ENCODE peak calls at places on chromosome 6, in six cellular contexts. One of them, this sample, is unnamed.

GRCh38 chr6:3301506-3301905 is 42.8 kb downstream of the PSMG4 start:
- DNase-seq in transverse colon: no peak
- DNase-seq in heart left ventricle: no peak
- DNase-seq in psoas muscle: peak; percentile 3
- DNase-seq in NCI-H774: no peak
- DNase-seq in HL-60: no peak
- DNase-seq in this sample: no peak

GRCh38 chr6:2857580-2858337 is 16.1 kb upstream of the SERPINB1 start:
- DNase-seq in transverse colon: peak; percentile 51
- DNase-seq in heart left ventricle: peak; percentile 75
- DNase-seq in psoas muscle: no peak
- DNase-seq in NCI-H774: no peak
- DNase-seq in HL-60: peak; percentile 11
- DNase-seq in this sample: peak; percentile 83

GRCh38 chr6:79231101-79231500 is 3.4 kb downstream of the HMGN3 start:
- DNase-seq in transverse colon: no peak
- DNase-seq in heart left ventricle: no peak
- DNase-seq in psoas muscle: no peak
- DNase-seq in NCI-H774: no peak
- DNase-seq in HL-60: no peak
- DNase-seq in this sample: no peak

GRCh38 chr6:46486186-46486585 is 5.1 kb downstream of the RCAN2 start:
- DNase-seq in transverse colon: no peak
- DNase-seq in heart left ventricle: no peak
- DNase-seq in psoas muscle: no peak
- DNase-seq in NCI-H774: no peak
- DNase-seq in HL-60: no peak
- DNase-seq in this sample: no peak

GRCh38 chr6:14228571-14228970 is 111.0 kb downstream of the CD83 start:
- DNase-seq in transverse colon: no peak
- DNase-seq in heart left ventricle: no peak
- DNase-seq in psoas muscle: no peak
- DNase-seq in NCI-H774: no peak
- DNase-seq in HL-60: no peak
- DNase-seq in this sample: no peak

GRCh38 chr6:14476793-14477531 is 359.4 kb downstream of the CD83 start:
- DNase-seq in transverse colon: peak; percentile 74
- DNase-seq in heart left ventricle: peak; percentile 68
- DNase-seq in psoas muscle: peak; percentile 58
- DNase-seq in NCI-H774: no peak
- DNase-seq in HL-60: no peak
- DNase-seq in this sample: no peak

GRCh38 chr6:75409286-75409685 is 84.3 kb downstream of the FILIP1 start:
- DNase-seq in transverse colon: no peak
- DNase-seq in heart left ventricle: no peak
- DNase-seq in psoas muscle: no peak
- DNase-seq in NCI-H774: no peak
- DNase-seq in HL-60: no peak
- DNase-seq in this sample: no peak

GRCh38 chr6:43226192-43226851 is 3.0 kb downstream of the DNPH1 start:
- DNase-seq in transverse colon: no peak
- DNase-seq in heart left ventricle: no peak
- DNase-seq in psoas muscle: peak; percentile 22
- DNase-seq in NCI-H774: no peak
- DNase-seq in HL-60: no peak
- DNase-seq in this sample: no peak

GRCh38 chr6:132893772-132894490 is 79.6 kb downstream of the RPS12 start:
- DNase-seq in transverse colon: no peak
- DNase-seq in heart left ventricle: no peak
- DNase-seq in psoas muscle: no peak
- DNase-seq in NCI-H774: no peak
- DNase-seq in HL-60: no peak
- DNase-seq in this sample: no peak

GRCh38 chr6:111485316-111485715 is 2.3 kb upstream of the REV3L start:
- DNase-seq in transverse colon: no peak
- DNase-seq in heart left ventricle: no peak
- DNase-seq in psoas muscle: no peak
- DNase-seq in NCI-H774: no peak
- DNase-seq in HL-60: no peak
- DNase-seq in this sample: no peak